ENCODE peak calls at places on chromosomes 3 and 15, in four cellular contexts. One of them, this sample, is unnamed. For H3K4me1, the result is how much of the 10 kb centered on the place peaks cover.

GRCh38 chr15:96337354-96337990 is 7.0 kb downstream of the NR2F2 start:
- DNase-seq in tibial artery: no peak
- DNase-seq in tibial nerve: peak
- DNase-seq in PC-9: no peak
- DNase-seq in this sample: no peak

GRCh38 chr15:67070150-67070549 is 4.7 kb downstream of the SMAD3 start:
- DNase-seq in PC-9: no peak
- DNase-seq in tibial artery: no peak
- DNase-seq in tibial nerve: no peak
- DNase-seq in this sample: no peak

GRCh38 chr3:48119495-48120193 is 68.6 kb downstream of the CDC25A start:
- DNase-seq in PC-9: no peak
- DNase-seq in tibial artery: peak
- DNase-seq in tibial nerve: peak
- DNase-seq in this sample: peak

GRCh38 chr3:126184465-126185000 is 4.1 kb upstream of the ALDH1L1 start:
- DNase-seq in tibial nerve: no peak
- DNase-seq in PC-9: no peak
- DNase-seq in tibial artery: no peak
- DNase-seq in this sample: no peak

GRCh38 chr3:16604887-16605602 is at the start of gene DAZL:
- DNase-seq in PC-9: no peak
- DNase-seq in tibial artery: no peak
- DNase-seq in tibial nerve: no peak
- DNase-seq in this sample: no peak

GRCh38 chr3:85081191-85081895 is 122.6 kb downstream of the CADM2 start:
- DNase-seq in PC-9: peak
- DNase-seq in tibial nerve: no peak
- DNase-seq in tibial artery: no peak
- DNase-seq in this sample: no peak

GRCh38 chr3:151228291-151229125 is 25.5 kb upstream of the GPR171 start:
- DNase-seq in PC-9: peak
- DNase-seq in tibial nerve: no peak
- DNase-seq in tibial artery: no peak
- DNase-seq in this sample: peak

GRCh38 chr3:108940568-108941285 is 13.0 kb downstream of the GUCA1C start:
- DNase-seq in tibial nerve: no peak
- DNase-seq in tibial artery: no peak
- DNase-seq in PC-9: no peak
- DNase-seq in this sample: no peak

GRCh38 chr15:100997442-100997841 is 78.3 kb downstream of the LRRK1 start:
- DNase-seq in PC-9: no peak
- DNase-seq in tibial nerve: no peak
- DNase-seq in tibial artery: no peak
- DNase-seq in this sample: no peak

DNA sequence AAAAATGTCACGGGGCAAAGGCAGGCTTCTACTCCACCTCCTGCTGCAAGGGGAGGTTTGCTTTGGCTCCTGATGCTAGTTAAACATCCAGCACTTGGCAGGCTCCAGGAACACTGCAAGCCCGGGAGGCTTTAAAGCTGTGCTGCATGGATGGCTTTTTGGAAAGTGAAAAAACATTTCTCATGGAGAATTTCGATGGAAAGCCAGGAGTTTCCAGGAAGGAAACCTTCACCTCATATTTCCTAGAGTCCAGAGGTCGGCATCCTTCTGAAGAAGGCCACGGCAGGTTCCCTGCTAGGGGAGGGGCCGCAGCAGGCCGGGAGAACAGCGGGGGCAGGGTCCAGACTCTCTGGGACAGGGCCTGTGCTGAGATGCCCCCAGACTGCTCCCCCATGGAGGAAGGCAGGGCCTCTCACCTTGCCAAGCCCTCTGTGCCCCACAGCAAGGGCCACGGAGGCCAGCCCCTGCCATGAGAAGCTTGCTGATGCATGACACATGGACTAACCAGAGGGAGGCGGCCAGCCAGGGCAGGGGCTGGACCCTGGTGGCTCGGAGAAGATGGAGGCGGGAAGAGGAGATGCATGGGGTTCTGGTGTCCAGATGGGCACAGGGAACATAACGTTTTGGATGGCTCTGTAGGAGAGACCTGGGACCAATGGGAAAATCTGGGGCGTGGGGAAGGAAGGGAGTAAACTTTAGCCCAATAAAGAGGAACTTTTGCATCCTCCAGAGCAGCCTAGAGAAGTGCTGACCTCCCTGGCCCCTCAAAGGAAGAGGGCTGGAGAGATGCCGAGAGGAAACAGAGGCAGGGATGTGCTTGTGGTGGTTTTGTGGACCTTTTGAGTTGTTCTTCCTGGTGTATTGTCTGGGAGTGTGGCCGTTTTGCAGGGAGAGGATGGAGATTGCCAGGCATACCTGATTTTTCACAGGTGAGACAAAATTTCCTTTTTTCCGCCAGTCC is 10.5 kb downstream of the CTSH start:
- DNase-seq in PC-9: no peak
- DNase-seq in tibial artery: peak
- DNase-seq in tibial nerve: peak
- DNase-seq in this sample: peak
- H3K27ac ChIP-seq in PC-9: no peak
- H3K27ac ChIP-seq in tibial artery: peak
- H3K27ac ChIP-seq in tibial nerve: no peak
- H3K27ac ChIP-seq in this sample: peak

GRCh38 chr3:141050576-141050912 is 603 bp upstream of the SPSB4 start:
- DNase-seq in tibial artery: no peak
- DNase-seq in PC-9: no peak
- DNase-seq in tibial nerve: no peak
- DNase-seq in this sample: no peak
- H3K4me3 ChIP-seq in tibial artery: peak
- H3K4me3 ChIP-seq in PC-9: no peak
- H3K4me3 ChIP-seq in tibial nerve: peak
- H3K4me3 ChIP-seq in this sample: peak

GRCh38 chr3:146574173-146574572 is 29.8 kb upstream of the PLSCR1 start:
- DNase-seq in tibial nerve: no peak
- DNase-seq in PC-9: no peak
- DNase-seq in tibial artery: no peak
- DNase-seq in this sample: no peak
- H3K4me1 ChIP-seq in tibial nerve: under half
- H3K4me1 ChIP-seq in PC-9: under half
- H3K4me1 ChIP-seq in tibial artery: under half
- H3K4me1 ChIP-seq in this sample: under half

GRCh38 chr3:23240386-23240785 is 37.3 kb downstream of the UBE2E2 start:
- DNase-seq in PC-9: no peak
- DNase-seq in tibial artery: no peak
- DNase-seq in tibial nerve: no peak
- DNase-seq in this sample: no peak
- H3K27ac ChIP-seq in PC-9: no peak
- H3K27ac ChIP-seq in tibial artery: no peak
- H3K27ac ChIP-seq in tibial nerve: no peak
- H3K27ac ChIP-seq in this sample: no peak

DNA sequence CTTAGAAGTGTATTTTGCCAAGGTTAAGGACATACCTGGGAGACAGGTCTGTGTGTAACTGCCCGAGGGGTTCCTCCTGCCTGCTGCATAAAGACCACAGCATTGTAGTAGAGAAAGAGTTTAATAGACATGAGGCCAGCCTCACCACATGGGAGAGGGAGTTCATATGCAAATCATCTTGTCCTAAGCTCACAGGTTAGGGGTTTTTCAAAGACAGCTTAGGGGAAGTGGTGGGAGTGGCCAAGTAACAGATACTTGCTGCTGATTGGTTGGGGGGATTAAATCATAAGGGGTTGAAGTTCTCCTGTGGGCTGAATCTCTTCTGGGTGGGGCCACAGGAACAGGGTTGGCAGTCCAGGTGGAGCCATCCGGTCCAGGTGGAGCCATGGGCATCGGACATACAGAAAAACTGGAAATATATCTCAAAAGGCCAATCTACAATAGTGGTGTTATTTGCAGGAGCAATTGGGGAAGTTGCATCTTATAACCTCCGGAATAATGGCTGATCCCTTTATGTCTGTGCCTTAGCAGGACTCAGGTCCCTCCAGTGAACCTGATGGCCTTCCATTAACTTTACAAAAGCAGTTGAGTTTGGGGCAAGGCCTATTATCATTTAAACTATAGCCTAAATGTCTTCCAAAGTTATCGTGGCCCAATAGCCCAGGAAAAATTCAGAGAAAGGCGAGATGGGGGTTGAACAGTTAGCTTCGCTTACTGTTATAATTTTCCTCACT is 86.0 kb upstream of the MFGE8 start:
- DNase-seq in PC-9: no peak
- DNase-seq in tibial artery: no peak
- DNase-seq in tibial nerve: no peak
- DNase-seq in this sample: no peak
- H3K4me3 ChIP-seq in PC-9: no peak
- H3K4me3 ChIP-seq in tibial artery: no peak
- H3K4me3 ChIP-seq in tibial nerve: no peak
- H3K4me3 ChIP-seq in this sample: no peak

GRCh38 chr3:152352559-152352958 is 83.8 kb downstream of the MBNL1 start:
- DNase-seq in tibial nerve: no peak
- DNase-seq in tibial artery: no peak
- DNase-seq in PC-9: no peak
- DNase-seq in this sample: no peak
- H3K4me1 ChIP-seq in tibial nerve: under half
- H3K4me1 ChIP-seq in tibial artery: under half
- H3K4me1 ChIP-seq in PC-9: under half
- H3K4me1 ChIP-seq in this sample: under half